ENCODE peak calls at places on chromosomes 1 and 21, in four cellular contexts. L is GM18507, V is DMS79 treated with DMSO at 0.1 percent for 48 hours, B is foreskin fibroblast. W is an unnamed sample.

GRCh38 chr1:159122005-159122621 is 45.5 kb upstream of the AIM2 start:
- DNase-seq in L (no peak), V (no peak), B (peak), W (no peak)

GRCh38 chr1:227666286-227666685 is 68.8 kb downstream of the JMJD4 start:
- DNase-seq in L (no peak), V (no peak), B (no peak), W (no peak)

GRCh38 chr1:22761821-22762220 is 51.2 kb downstream of the EPHB2 start:
- DNase-seq in L (no peak), V (no peak), B (no peak), W (no peak)

GRCh38 chr1:179583869-179584268 is 7.8 kb upstream of the TDRD5 start:
- DNase-seq in L (no peak), V (no peak), B (no peak), W (no peak)

GRCh38 chr1:111204211-111204883 is 3.9 kb upstream of the DENND2D start:
- DNase-seq in L (peak), V (peak), B (peak), W (peak)

GRCh38 chr1:56547977-56548376 is 31.4 kb downstream of the PLPP3 start:
- DNase-seq in L (no peak), V (no peak), B (no peak), W (no peak)

GRCh38 chr1:57252597-57253306 is 171.1 kb downstream of the DAB1 start:
- DNase-seq in L (no peak), V (no peak), B (no peak), W (no peak)

GRCh38 chr1:31970873-31971272 is 32.7 kb upstream of the PTP4A2 start:
- DNase-seq in L (no peak), V (no peak), B (no peak), W (no peak)

GRCh38 chr1:66346057-66346795 is 187.7 kb upstream of the SGIP1 start:
- DNase-seq in L (no peak), V (no peak), B (no peak), W (no peak)

GRCh38 chr21:34073749-34074282 is 438 bp downstream of the MRPS6 start:
- DNase-seq in L (peak), V (no peak), B (peak), W (peak)

GRCh38 chr21:35417762-35418161 is 368.7 kb upstream of the RUNX1 start:
- DNase-seq in L (no peak), V (no peak), B (no peak), W (no peak)

GRCh38 chr1:226698659-226699058 is 40.4 kb downstream of the ITPKB start:
- DNase-seq in L (no peak), V (no peak), B (no peak), W (no peak)

GRCh38 chr1:94559921-94560320 is 18.4 kb upstream of the F3 start:
- DNase-seq in L (no peak), V (no peak), B (no peak), W (no peak)

GRCh38 chr1:199778324-199778955 is 249.1 kb upstream of the NR5A2 start:
- DNase-seq in L (no peak), V (no peak), B (no peak), W (no peak)

GRCh38 chr1:214494706-214495105 is 56.7 kb downstream of the PTPN14 start:
- DNase-seq in L (no peak), V (no peak), B (no peak), W (no peak)